ENCODE peak calls at places on chromosomes 1 and 21, in ten cellular contexts. F is ovary, A is transverse colon, J is stomach, N is tibial nerve, M is K562, P is H1, W is upper lobe of left lung, U is sigmoid colon, K is suprapubic skin. S is an unnamed sample.

GRCh38 chr21:16055012-16055411 is 325.2 kb downstream of the USP25 start:
- DNase-seq in U (no peak), A (no peak), W (no peak), M (no peak), J (no peak), K (no peak), P (no peak), N (no peak), F (no peak), S (no peak)

GRCh38 chr1:61898658-61899057 is 156.4 kb downstream of the PATJ start:
- DNase-seq in J (no peak), P (no peak), N (no peak), K (no peak), U (no peak), M (no peak), W (peak; percentile 24), F (no peak), A (no peak), S (no peak)

GRCh38 chr1:209168204-209168603 is 415.3 kb upstream of the CAMK1G start:
- DNase-seq in U (no peak), N (no peak), W (no peak), P (no peak), F (no peak), A (no peak), M (no peak), K (no peak), J (no peak), S (no peak)

GRCh38 chr1:184143449-184143848 is 91.9 kb downstream of the TSEN15 start:
- DNase-seq in K (no peak), U (no peak), M (peak; percentile 15), N (no peak), J (no peak), A (no peak), F (no peak), P (no peak), W (no peak), S (no peak)

GRCh38 chr21:33894736-33895288 is 20.8 kb downstream of the ATP5PO start:
- DNase-seq in P (peak; percentile 81), N (peak; percentile 59), M (peak; percentile 87), W (peak; percentile 62), U (peak; percentile 88), K (peak; percentile 91), F (peak; percentile 68), A (peak; percentile 59), J (peak; percentile 57), S (peak; percentile 61)

GRCh38 chr1:3841491-3841890 is 15.5 kb downstream of the CEP104 start:
- DNase-seq in N (no peak), F (no peak), J (no peak), W (no peak), A (no peak), U (no peak), M (no peak), P (no peak), K (no peak), S (no peak)

GRCh38 chr1:11967028-11967547 is 13.2 kb upstream of the MFN2 start:
- DNase-seq in M (peak; percentile 65), P (peak; percentile 64), A (peak; percentile 59), W (peak; percentile 26), N (no peak), F (peak; percentile 29), K (no peak), U (no peak), J (peak; percentile 44), S (peak; percentile 54)

GRCh38 chr1:183137782-183138181 is 48.3 kb upstream of the LAMC2 start:
- DNase-seq in K (no peak), N (no peak), J (no peak), U (no peak), F (no peak), W (no peak), M (no peak), P (no peak), A (no peak), S (no peak)

GRCh38 chr1:153565529-153566374 is at the start of gene S100A2:
- DNase-seq in K (no peak), N (no peak), A (peak; percentile 55), M (no peak), F (peak; percentile 71), J (peak; percentile 46), P (no peak), W (peak; percentile 91), U (peak; percentile 84), S (peak; percentile 88)

GRCh38 chr21:39885119-39885848 is 18.0 kb downstream of the PCP4 start:
- DNase-seq in M (no peak), J (no peak), W (no peak), N (peak; percentile 24), P (no peak), A (peak; percentile 24), F (no peak), U (peak; percentile 91), K (no peak), S (no peak)

GRCh38 chr1:56540467-56540866 is 38.9 kb downstream of the PLPP3 start:
- DNase-seq in A (no peak), P (no peak), N (no peak), M (no peak), J (no peak), W (no peak), U (no peak), K (no peak), F (no peak), S (no peak)

GRCh38 chr1:56543783-56544612 is 35.4 kb downstream of the PLPP3 start:
- DNase-seq in P (no peak), M (no peak), J (no peak), W (no peak), F (no peak), U (no peak), N (no peak), K (no peak), A (no peak), S (no peak)

GRCh38 chr1:56539403-56539802 is 40.0 kb downstream of the PLPP3 start:
- DNase-seq in W (no peak), F (no peak), P (no peak), J (no peak), A (no peak), U (no peak), K (no peak), M (no peak), N (no peak), S (no peak)

GRCh38 chr1:56542651-56543050 is 36.7 kb downstream of the PLPP3 start:
- DNase-seq in A (no peak), F (no peak), U (no peak), N (no peak), W (no peak), J (no peak), P (no peak), M (no peak), K (no peak), S (no peak)

GRCh38 chr1:56541408-56541807 is 38.0 kb downstream of the PLPP3 start:
- DNase-seq in F (no peak), A (no peak), N (no peak), W (no peak), K (no peak), J (no peak), M (no peak), P (no peak), U (no peak), S (no peak)
- TF ChIP-seq EP300 in F (no peak), A (no peak), N (no peak), W (no peak), K (no peak), J (no peak), M (no peak), P (no peak), U (no peak), S (no peak)

GRCh38 chr1:51537568-51537967 is 18.5 kb upstream of the EPS15 start:
- DNase-seq in J (no peak), U (no peak), F (no peak), W (no peak), A (no peak), N (no peak), M (no peak), K (no peak), P (no peak), S (no peak)

GRCh38 chr1:51543877-51544276 is 24.8 kb upstream of the EPS15 start:
- DNase-seq in M (no peak), K (no peak), F (no peak), W (no peak), U (no peak), P (no peak), A (no peak), J (no peak), N (no peak), S (no peak)

GRCh38 chr1:51542158-51542953 is 23.3 kb upstream of the EPS15 start:
- DNase-seq in M (no peak), F (no peak), A (no peak), W (no peak), N (no peak), U (no peak), K (no peak), P (no peak), J (no peak), S (no peak)

GRCh38 chr1:51541313-51542050 is 22.4 kb upstream of the EPS15 start:
- DNase-seq in F (no peak), A (no peak), U (no peak), P (no peak), N (no peak), M (no peak), J (no peak), K (no peak), W (no peak), S (no peak)
- TF ChIP-seq EP300 in F (no peak), A (no peak), U (no peak), P (no peak), N (no peak), M (peak; percentile 62), J (no peak), K (no peak), W (no peak), S (no peak)

GRCh38 chr21:46124083-46124925 is 26.4 kb downstream of the COL6A2 start:
- DNase-seq in P (no peak), A (no peak), K (peak; percentile 71), F (peak; percentile 10), J (peak; percentile 21), N (peak; percentile 11), U (peak; percentile 64), W (peak; percentile 16), M (no peak), S (no peak)
- TF ChIP-seq EP300 in P (no peak), A (no peak), K (no peak), F (no peak), J (no peak), N (no peak), U (no peak), W (no peak), M (no peak), S (no peak)

GRCh38 chr1:21572141-21572540 is 62.9 kb downstream of the ALPL start:
- DNase-seq in U (no peak), F (no peak), P (no peak), N (no peak), K (no peak), M (no peak), W (no peak), J (no peak), A (no peak), S (no peak)

GRCh38 chr1:21572735-21573277 is 63.6 kb downstream of the ALPL start:
- DNase-seq in U (no peak), M (no peak), P (no peak), F (no peak), W (no peak), A (no peak), K (no peak), N (no peak), J (no peak), S (no peak)

GRCh38 chr1:21569820-21570527 is 60.8 kb downstream of the ALPL start:
- DNase-seq in M (no peak), J (no peak), A (no peak), K (no peak), U (no peak), N (no peak), P (no peak), F (no peak), W (no peak), S (no peak)

GRCh38 chr1:21570528-21570875 is 61.3 kb downstream of the ALPL start:
- DNase-seq in M (no peak), F (no peak), W (no peak), J (no peak), K (no peak), A (no peak), P (no peak), N (no peak), U (no peak), S (no peak)

GRCh38 chr1:21570885-21571284 is 61.7 kb downstream of the ALPL start:
- DNase-seq in N (no peak), K (no peak), M (no peak), W (no peak), J (no peak), U (no peak), F (no peak), A (no peak), P (no peak), S (no peak)
- TF ChIP-seq EP300 in N (no peak), K (no peak), M (no peak), W (no peak), J (no peak), U (no peak), F (no peak), A (no peak), P (no peak), S (no peak)